ENCODE peak calls at places on chromosomes 6 and 20, in five cellular contexts. K, Q, V, T and M are unnamed samples.

GRCh38 chr6:54244430-54244829 is 63.8 kb upstream of the TINAG start:
- DNase-seq in K (peak; percentile 3), Q (no peak), V (no peak), T (peak; percentile 59), M (peak; percentile 22)

GRCh38 chr6:33073431-33073871 is at the start of gene HLA-DPA1:
- DNase-seq in K (peak; percentile 5), Q (peak; percentile 97), V (no peak), T (no peak), M (peak; percentile 32)

GRCh38 chr6:93120154-93120742 is 299.1 kb downstream of the EPHA7 start:
- DNase-seq in K (no peak), Q (no peak), V (no peak), T (no peak), M (no peak)

GRCh38 chr6:137362878-137363804 is 131.1 kb downstream of the OLIG3 start:
- DNase-seq in K (no peak), Q (no peak), V (no peak), T (no peak), M (no peak)

GRCh38 chr20:19756756-19757486 is 1.1 kb upstream of the RIN2 start:
- DNase-seq in K (no peak), Q (no peak), V (no peak), T (no peak), M (no peak)

GRCh38 chr6:47353822-47354221 is 44.1 kb upstream of the TNFRSF21 start:
- DNase-seq in K (no peak), Q (no peak), V (no peak), T (no peak), M (no peak)

GRCh38 chr6:43953256-43953655 is 174.0 kb downstream of the MRPL14 start:
- DNase-seq in K (no peak), Q (no peak), V (no peak), T (no peak), M (peak; percentile 40)

GRCh38 chr20:44733341-44734069 is 12.2 kb upstream of the KCNK15 start:
- DNase-seq in K (peak; percentile 83), Q (no peak), V (peak; percentile 52), T (peak; percentile 74), M (peak; percentile 71)

GRCh38 chr6:22826961-22827360 is 257.6 kb downstream of the HDGFL1 start:
- DNase-seq in K (peak; percentile 27), Q (no peak), V (no peak), T (peak; percentile 84), M (no peak)

GRCh38 chr20:48601798-48602197 is 226.0 kb downstream of the PREX1 start:
- DNase-seq in K (no peak), Q (no peak), V (no peak), T (no peak), M (no peak)

GRCh38 chr20:24018796-24019195 is 30.2 kb upstream of the GGTLC1 start:
- DNase-seq in K (peak; percentile 49), Q (no peak), V (no peak), T (no peak), M (no peak)

GRCh38 chr6:14709066-14709670 is 536.7 kb upstream of the JARID2 start:
- DNase-seq in K (no peak), Q (no peak), V (no peak), T (no peak), M (no peak)

GRCh38 chr20:47317127-47317895 is 39.2 kb downstream of the ZMYND8 start:
- DNase-seq in K (peak; percentile 82), Q (no peak), V (peak; percentile 75), T (peak; percentile 97), M (peak; percentile 97)
- TF ChIP-seq POLR2A in K (no peak), Q (no peak), V (peak; percentile 56), T (peak; percentile 90), M (peak; percentile 16)

GRCh38 chr6:73308712-73309533 is 45.2 kb downstream of the DPPA5 start:
- DNase-seq in K (peak; percentile 35), Q (no peak), V (peak; percentile 57), T (peak; percentile 4), M (no peak)
- H3K4me3 ChIP-seq in K (peak overlapping the region; percentile 67), Q (peak overlapping the region; percentile 71), V (peak overlapping the region; percentile 60), T (peak overlapping the region; percentile 71), M (peak overlapping the region; percentile 61)

DNA sequence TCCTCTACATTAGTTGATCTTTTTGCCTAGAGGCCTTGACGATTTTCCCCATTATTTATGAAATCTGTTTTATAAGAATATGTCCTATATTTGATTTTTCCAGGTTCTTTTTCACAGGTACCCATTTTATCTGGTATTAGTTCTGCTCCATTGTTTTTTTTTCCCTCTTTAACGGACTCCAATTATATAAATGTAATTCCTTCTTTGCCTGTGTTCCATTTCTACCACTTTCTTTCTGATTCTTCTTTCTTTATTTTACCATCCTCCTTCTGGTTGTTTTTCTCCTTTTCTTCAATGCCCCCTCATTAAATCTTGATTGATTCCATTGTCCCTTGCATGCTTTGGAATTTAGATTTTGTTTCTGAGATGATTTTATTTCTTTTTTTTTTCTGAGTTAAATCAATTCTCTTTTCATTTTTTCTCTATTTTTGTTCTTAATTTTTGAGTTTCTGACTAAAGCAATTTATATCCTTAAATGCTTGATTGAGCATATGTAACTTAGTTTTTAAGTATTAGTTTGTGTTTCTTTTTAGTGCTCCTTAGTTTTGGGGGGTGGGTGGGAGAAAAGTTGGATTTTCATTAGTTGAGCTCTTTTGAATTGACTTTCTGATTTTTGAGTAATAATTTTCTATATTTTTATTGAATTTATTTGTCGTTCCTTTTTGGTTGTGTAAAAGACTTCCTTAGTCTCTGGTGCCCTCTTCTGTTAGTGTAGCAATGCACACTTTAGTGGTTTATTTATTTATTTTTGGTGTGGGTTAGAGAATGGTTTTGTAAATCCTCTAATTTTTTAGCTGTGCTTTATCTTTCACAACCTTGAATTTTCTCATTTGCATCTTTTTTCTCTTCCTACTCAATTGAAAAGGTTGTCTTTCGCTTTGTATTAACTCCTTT is 140.8 kb downstream of the FARS2 start:
- DNase-seq in K (no peak), Q (no peak), V (no peak), T (peak; percentile 37), M (peak; percentile 49)
- TF ChIP-seq MYC in K (no peak), Q (no peak), V (no peak), T (no peak), M (no peak)

GRCh38 chr20:34974246-34974645 is 18.6 kb downstream of the MYH7B start:
- DNase-seq in K (no peak), Q (no peak), V (no peak), T (no peak), M (no peak)
- TF ChIP-seq POLR2A in K (no peak), Q (no peak), V (no peak), T (no peak), M (no peak)

GRCh38 chr6:28349344-28349891 is 329 bp upstream of the ZKSCAN3 start:
- DNase-seq in K (no peak), Q (no peak), V (no peak), T (no peak), M (no peak)

GRCh38 chr6:28349892-28350737 is at the start of gene ZKSCAN3:
- DNase-seq in K (peak; percentile 75), Q (peak; percentile 46), V (peak; percentile 87), T (peak; percentile 76), M (peak; percentile 93)

GRCh38 chr6:28353356-28353755 is 3.6 kb downstream of the ZKSCAN3 start:
- DNase-seq in K (no peak), Q (no peak), V (no peak), T (no peak), M (no peak)

GRCh38 chr6:28351493-28351925 is 1.8 kb downstream of the ZKSCAN3 start:
- DNase-seq in K (no peak), Q (no peak), V (no peak), T (no peak), M (no peak)

GRCh38 chr6:28351087-28351486 is 1.3 kb downstream of the ZKSCAN3 start:
- DNase-seq in K (no peak), Q (no peak), V (peak; percentile 32), T (no peak), M (no peak)
- H3K4me3 ChIP-seq in K (no peak overlapping the region), Q (peak overlapping the region; percentile 93), V (peak overlapping the region; percentile 68), T (peak overlapping the region; percentile 86), M (peak overlapping the region; percentile 91)